ENCODE peak calls at places on chromosomes 4 and X, in ten cellular contexts. N is cardiac fibroblast, P is MM.1S, I is hepatocyte, E is stomach, X is GM06990, L is astrocyte, F is right atrium auricular region, M is coronary artery, D is GM12865. Z is an unnamed sample.

GRCh38 chrX:2691543-2692220 is 587 bp downstream of the CD99 start:
- DNase-seq in I (peak; percentile 65), F (no peak), E (peak; percentile 29), P (no peak), X (no peak), L (peak; percentile 34), M (no peak), D (no peak), N (peak; percentile 62), Z (peak; percentile 47)

GRCh38 chr4:181078236-181078635 is 1165.0 kb upstream of the TENM3 start:
- DNase-seq in M (no peak), P (no peak), L (peak; percentile 53), X (no peak), E (no peak), N (no peak), I (no peak), F (no peak), D (no peak), Z (peak; percentile 42)

GRCh38 chrX:50098241-50098640 is 102.6 kb downstream of the AKAP4 start:
- DNase-seq in N (no peak), I (no peak), X (no peak), D (no peak), L (no peak), M (no peak), E (no peak), F (no peak), P (no peak), Z (no peak)

GRCh38 chrX:30282527-30282926 is 26.7 kb downstream of the NR0B1 start:
- DNase-seq in I (no peak), N (peak; percentile 30), M (no peak), L (no peak), E (no peak), X (no peak), P (no peak), D (no peak), F (no peak), Z (peak; percentile 0)

GRCh38 chr4:168955674-168956073 is 54.4 kb downstream of the CBR4 start:
- DNase-seq in M (no peak), D (no peak), F (no peak), N (peak; percentile 32), L (no peak), E (no peak), I (no peak), P (no peak), X (no peak), Z (no peak)

GRCh38 chrX:148609766-148610698 is 109.6 kb downstream of the AFF2 start:
- DNase-seq in X (peak; percentile 40), L (no peak), E (no peak), D (peak; percentile 49), N (no peak), M (no peak), I (peak; percentile 21), P (peak; percentile 7), F (no peak), Z (no peak)

GRCh38 chr4:74742191-74742590 is 52.1 kb downstream of the BTC start:
- DNase-seq in F (no peak), P (no peak), M (no peak), E (no peak), X (no peak), D (no peak), L (no peak), I (no peak), N (no peak), Z (no peak)

GRCh38 chr4:174352405-174352804 is 68.7 kb downstream of the CEP44 start:
- DNase-seq in X (no peak), F (no peak), P (no peak), I (no peak), N (no peak), E (no peak), D (no peak), M (no peak), L (no peak), Z (no peak)

GRCh38 chr4:56870927-56871326 is 36.8 kb upstream of the REST start:
- DNase-seq in D (no peak), P (no peak), X (no peak), L (peak; percentile 9), I (peak; percentile 8), N (no peak), E (no peak), F (no peak), M (no peak), Z (peak; percentile 87)

GRCh38 chr4:56871357-56871993 is 36.2 kb upstream of the REST start:
- DNase-seq in L (no peak), M (no peak), E (no peak), X (no peak), F (no peak), N (peak; percentile 4), P (no peak), D (no peak), I (peak; percentile 11), Z (peak; percentile 43)

GRCh38 chr4:56876264-56876663 is 31.4 kb upstream of the REST start:
- DNase-seq in N (no peak), F (no peak), P (no peak), X (no peak), L (no peak), M (no peak), I (no peak), D (no peak), E (no peak), Z (no peak)

GRCh38 chr4:56874918-56875317 is 32.8 kb upstream of the REST start:
- DNase-seq in F (no peak), L (no peak), E (no peak), M (no peak), X (no peak), D (no peak), I (no peak), P (no peak), N (peak; percentile 44), Z (peak; percentile 13)

GRCh38 chr4:56874166-56874565 is 33.5 kb upstream of the REST start:
- DNase-seq in F (no peak), N (no peak), E (no peak), X (no peak), I (no peak), L (no peak), M (no peak), D (no peak), P (no peak), Z (no peak)
- H3K4me3 ChIP-seq in F (no peak overlapping the region), N (no peak overlapping the region), E (no peak overlapping the region), X (no peak overlapping the region), I (no peak overlapping the region), L (no peak overlapping the region), M (no peak overlapping the region), D (no peak overlapping the region), P (no peak overlapping the region), Z (no peak overlapping the region)

DNA sequence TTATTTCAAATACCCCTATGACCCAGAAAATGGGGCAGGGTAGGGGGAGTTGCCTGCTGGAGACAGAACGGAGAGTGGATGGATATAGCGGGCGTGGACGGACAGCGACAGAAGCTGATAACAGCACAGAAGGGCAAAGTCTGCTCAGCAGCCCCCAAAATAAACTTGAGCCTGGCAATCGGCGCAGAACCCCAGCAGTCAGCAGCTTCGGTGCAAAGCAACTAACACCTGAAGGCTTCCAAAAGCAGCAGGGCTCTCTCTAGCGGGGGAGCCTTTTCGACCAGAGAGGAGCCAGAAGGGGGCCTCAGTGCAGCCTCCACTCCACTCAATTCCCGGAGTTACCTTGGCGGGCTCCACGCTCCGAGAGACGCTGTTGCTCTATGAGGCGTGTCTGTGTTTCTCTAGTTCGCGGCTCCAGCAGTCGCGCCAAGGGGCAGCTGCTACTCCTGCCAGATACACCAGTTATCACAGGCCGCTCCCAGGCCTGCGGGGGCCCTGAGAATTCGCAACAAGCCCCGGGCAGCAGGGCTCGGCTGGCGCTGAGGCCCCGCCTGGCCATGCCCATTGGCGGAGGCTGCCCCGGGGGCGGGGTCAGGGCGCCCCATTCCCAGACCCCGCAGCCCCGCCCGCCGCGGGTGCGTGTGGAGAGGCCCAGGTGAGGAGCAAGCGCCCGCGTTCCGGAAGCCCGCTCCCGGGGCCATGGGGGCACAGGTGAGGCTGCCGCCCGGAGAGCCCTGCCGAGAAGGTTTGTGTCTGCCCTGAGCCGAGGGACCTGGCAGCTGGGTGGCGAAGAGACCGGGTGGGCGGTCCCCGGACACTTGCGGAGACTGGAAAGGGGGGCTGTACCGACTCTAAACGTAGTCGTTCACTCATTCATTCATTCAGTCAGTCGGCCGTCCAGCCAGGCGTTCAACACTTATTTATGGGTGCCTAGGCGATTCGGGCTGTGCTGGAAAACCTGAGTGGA is at the start of the genes CNGA1 and NIPAL1:
- DNase-seq in L (peak; percentile 54), F (peak; percentile 70), E (peak; percentile 90), X (peak; percentile 88), I (peak; percentile 97), M (peak; percentile 74), N (peak; percentile 57), P (peak; percentile 72), D (peak; percentile 69), Z (peak; percentile 12)
- TF ChIP-seq CTCF in L (peak; percentile 28), F (no peak), E (peak; percentile 31), X (peak; percentile 70), I (peak; percentile 52), M (no peak), N (peak; percentile 54), P (peak; percentile 44), D (peak; percentile 38), Z (peak; percentile 41)

GRCh38 chrX:72243472-72243871 is 4.6 kb upstream of the ERCC6L start:
- DNase-seq in L (peak; percentile 60), N (peak; percentile 61), I (no peak), F (no peak), X (no peak), M (no peak), P (no peak), E (no peak), D (no peak), Z (peak; percentile 12)

GRCh38 chrX:72238721-72239475 is at the start of gene ERCC6L:
- DNase-seq in X (peak; percentile 91), L (peak; percentile 67), P (peak; percentile 83), I (peak; percentile 93), D (peak; percentile 89), E (peak; percentile 90), F (peak; percentile 85), M (peak; percentile 83), N (peak; percentile 84), Z (peak; percentile 81)

GRCh38 chrX:72236841-72237240 is 2.0 kb downstream of the ERCC6L start:
- DNase-seq in X (no peak), E (no peak), M (no peak), D (no peak), P (no peak), N (peak; percentile 24), F (no peak), I (no peak), L (no peak), Z (no peak)

GRCh38 chrX:72240976-72241375 is 2.1 kb upstream of the ERCC6L start:
- DNase-seq in M (no peak), D (no peak), F (no peak), P (no peak), X (no peak), I (no peak), N (no peak), L (no peak), E (no peak), Z (no peak)

DNA sequence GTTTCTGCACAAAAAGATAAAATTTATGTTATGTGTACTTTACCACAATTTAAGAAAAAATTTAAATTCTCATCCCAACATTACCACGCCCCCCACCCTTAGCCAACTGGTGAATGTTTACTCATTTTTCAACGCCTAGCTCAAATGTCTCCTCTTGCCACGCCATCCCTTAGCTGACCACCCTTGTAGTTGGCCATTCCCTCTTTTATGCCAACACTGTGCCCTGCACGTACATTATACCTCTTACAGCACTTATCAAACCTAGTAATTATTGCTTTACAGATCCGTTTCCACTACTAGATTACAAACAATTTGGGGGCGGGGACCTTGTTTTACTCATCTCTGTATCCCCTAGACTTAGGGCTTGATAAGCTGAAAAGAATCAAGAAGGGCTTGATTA is 644 bp downstream of the ERCC6L start:
- DNase-seq in P (no peak), E (no peak), I (no peak), M (no peak), L (no peak), F (no peak), X (no peak), D (no peak), N (no peak), Z (no peak)
- H3K4me3 ChIP-seq in P (peak overlapping the region; percentile 66), E (no peak overlapping the region), I (no peak overlapping the region), M (no peak overlapping the region), L (peak overlapping the region; percentile 66), F (no peak overlapping the region), X (peak overlapping the region; percentile 60), D (peak overlapping the region; percentile 65), N (peak overlapping the region; percentile 42), Z (peak overlapping the region; percentile 59)

GRCh38 chr4:7877131-7877530 is 62.5 kb downstream of the AFAP1 start:
- DNase-seq in D (no peak), F (no peak), P (no peak), M (no peak), N (no peak), X (no peak), L (no peak), E (no peak), I (no peak), Z (no peak)

GRCh38 chr4:7873881-7874280 is 65.8 kb downstream of the AFAP1 start:
- DNase-seq in I (no peak), D (no peak), X (no peak), F (no peak), M (no peak), L (no peak), N (no peak), P (no peak), E (no peak), Z (no peak)

GRCh38 chr4:7878323-7878722 is 61.3 kb downstream of the AFAP1 start:
- DNase-seq in X (no peak), L (no peak), D (no peak), N (no peak), M (no peak), P (no peak), F (no peak), E (no peak), I (no peak), Z (no peak)

GRCh38 chr4:7874838-7875237 is 64.8 kb downstream of the AFAP1 start:
- DNase-seq in N (no peak), I (no peak), X (no peak), M (no peak), L (no peak), E (no peak), F (no peak), D (no peak), P (no peak), Z (no peak)

GRCh38 chr4:7876096-7876993 is 63.3 kb downstream of the AFAP1 start:
- DNase-seq in L (peak; percentile 74), D (peak; percentile 8), X (no peak), E (no peak), I (no peak), N (peak; percentile 59), P (no peak), F (no peak), M (no peak), Z (peak; percentile 66)
- TF ChIP-seq CTCF in L (peak; percentile 37), D (no peak), X (no peak), E (no peak), I (no peak), N (peak; percentile 48), P (no peak), F (no peak), M (no peak), Z (peak; percentile 62)

Z was measured in AG10803.